ENCODE peak calls at places on chromosomes 16 and 17, in four cellular contexts. L is adrenal gland, S is fibroblast of lung, C is neuronal stem cell. Y is an unnamed sample.

GRCh38 chr17:80069886-80070177 is 31.5 kb upstream of the GAA start:
- DNase-seq in C (no peak), S (no peak), L (peak), Y (no peak)

GRCh38 chr17:18157354-18157985 is 26.2 kb upstream of the ALKBH5 start:
- DNase-seq in C (no peak), L (no peak), S (no peak), Y (no peak)

GRCh38 chr17:63697341-63698286 is 2.3 kb downstream of the LIMD2 start:
- DNase-seq in S (no peak), L (peak), C (no peak), Y (no peak)

GRCh38 chr16:89489040-89489721 is 1.2 kb downstream of the ANKRD11 start:
- DNase-seq in L (peak), C (peak), S (peak), Y (no peak)

GRCh38 chr16:84239186-84239790 is 524 bp downstream of the KCNG4 start:
- DNase-seq in C (no peak), L (no peak), S (peak), Y (no peak)

GRCh38 chr17:19492140-19492539 is 41.5 kb upstream of the SLC47A1 start:
- DNase-seq in S (no peak), C (no peak), L (no peak), Y (no peak)

GRCh38 chr16:7888421-7888820 is 555.8 kb downstream of the RBFOX1 start:
- DNase-seq in L (no peak), S (no peak), C (no peak), Y (no peak)

GRCh38 chr17:69533481-69534234 is 119.2 kb downstream of the MAP2K6 start:
- DNase-seq in S (no peak), L (no peak), C (no peak), Y (peak)

GRCh38 chr16:70635356-70636016 is 10.9 kb upstream of the IL34 start:
- DNase-seq in C (peak), S (peak), L (no peak), Y (no peak)

GRCh38 chr17:59668816-59669215 is 38.4 kb downstream of the PTRH2 start:
- DNase-seq in S (peak), C (no peak), L (no peak), Y (no peak)

GRCh38 chr17:56851008-56851407 is 17.1 kb downstream of the DGKE start:
- DNase-seq in S (no peak), C (no peak), L (no peak), Y (no peak)

GRCh38 chr17:74240637-74241036 is 27.3 kb downstream of the TTYH2 start:
- DNase-seq in C (no peak), S (peak), L (peak), Y (no peak)

GRCh38 chr16:64397042-64397441 is 724.8 kb downstream of the CDH11 start:
- DNase-seq in S (peak), L (no peak), C (no peak), Y (no peak)

GRCh38 chr17:7435676-7436555 is 681 bp downstream of the TMEM102 start:
- DNase-seq in L (peak), C (peak), S (no peak), Y (no peak)

GRCh38 chr16:29962344-29962994 is 590 bp downstream of the TMEM219 start:
- DNase-seq in C (no peak), L (peak), S (no peak), Y (no peak)

GRCh38 chr17:76265624-76266243 is 586 bp downstream of the UBALD2 start:
- DNase-seq in C (peak), L (peak), S (peak), Y (no peak)

GRCh38 chr16:47657977-47658376 is 196.8 kb downstream of the PHKB start:
- DNase-seq in C (no peak), S (no peak), L (no peak), Y (no peak)

GRCh38 chr17:34305606-34306005 is 13.6 kb upstream of the CCL8 start:
- DNase-seq in C (no peak), L (no peak), S (peak), Y (no peak)

GRCh38 chr17:75319818-75320691 is 30.8 kb upstream of the SLC25A19 start:
- DNase-seq in S (peak), L (no peak), C (no peak), Y (no peak)

GRCh38 chr17:70863436-70864248 is 694.3 kb downstream of the KCNJ2 start:
- DNase-seq in S (peak), L (peak), C (no peak), Y (no peak)

GRCh38 chr16:84228321-84228838 is 11.4 kb downstream of the KCNG4 start:
- DNase-seq in L (peak), S (peak), C (peak), Y (no peak)

GRCh38 chr16:9908613-9909012 is 273.6 kb downstream of the GRIN2A start:
- DNase-seq in L (peak), S (peak), C (no peak), Y (no peak)

GRCh38 chr16:85777583-85778310 is 21.6 kb downstream of the EMC8 start:
- DNase-seq in C (no peak), L (no peak), S (peak), Y (no peak)

GRCh38 chr17:42642377-42642776 is 16.7 kb upstream of the TUBG2 start:
- DNase-seq in L (no peak), S (no peak), C (peak), Y (no peak)

GRCh38 chr16:119835-120234 is 18.6 kb downstream of the NPRL3 start:
- DNase-seq in C (no peak), L (no peak), S (no peak), Y (no peak)

GRCh38 chr17:78242024-78242742 is 10.8 kb downstream of the TMEM235 start:
- DNase-seq in L (no peak), C (no peak), S (peak), Y (no peak)

GRCh38 chr17:6666077-6666521 is 14.5 kb downstream of the C17orf100 start:
- DNase-seq in C (peak), L (peak), S (peak), Y (peak)

GRCh38 chr16:2458887-2459646 is 842 bp upstream of the TEDC2 start:
- DNase-seq in S (no peak), L (no peak), C (no peak), Y (no peak)

GRCh38 chr16:27264151-27264550 is 4.4 kb downstream of the NSMCE1 start:
- DNase-seq in C (no peak), S (peak), L (peak), Y (no peak)
- H3K27ac ChIP-seq in C (no peak), S (no peak), L (no peak), Y (no peak)

DNA sequence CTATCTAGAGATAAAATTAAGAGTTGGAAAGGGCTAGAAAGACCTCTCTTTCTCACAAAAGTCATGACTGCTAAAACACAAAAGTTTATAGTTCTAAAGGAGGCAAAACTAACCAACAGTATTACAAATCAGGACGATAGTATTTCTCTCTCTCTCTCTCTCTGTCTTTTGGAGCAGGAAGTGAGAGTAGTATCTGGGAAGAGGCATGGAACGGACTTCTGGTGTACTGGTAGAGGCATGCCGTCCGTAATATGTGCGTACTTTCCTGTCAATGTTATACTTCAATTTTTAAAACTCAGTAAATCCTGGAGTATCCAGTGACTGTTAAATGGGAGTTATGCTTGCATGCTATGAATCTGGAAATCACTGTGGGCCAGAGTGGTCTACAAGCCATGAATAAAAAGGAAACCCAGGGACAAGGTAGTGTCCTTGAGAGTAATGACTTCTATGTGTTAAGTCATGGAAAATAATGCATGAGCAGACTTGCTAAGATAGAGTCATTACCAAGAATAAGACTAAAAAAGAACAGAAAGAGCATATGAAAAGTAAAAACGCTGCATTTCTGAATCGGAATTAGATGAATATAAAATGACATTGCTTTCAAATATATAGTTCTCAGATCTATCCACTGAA is 49.8 kb upstream of the ANKFY1 start:
- DNase-seq in S (no peak), C (no peak), L (no peak), Y (no peak)
- H3K4me3 ChIP-seq in S (no peak), C (no peak), L (no peak), Y (no peak)

GRCh38 chr17:1725642-1726511 is 1.4 kb downstream of the WDR81 start:
- DNase-seq in C (no peak), L (no peak), S (no peak), Y (no peak)
- H3K27ac ChIP-seq in C (no peak), L (peak), S (no peak), Y (no peak)

GRCh38 chr17:4585203-4585939 is 1.0 kb downstream of the SMTNL2 start:
- DNase-seq in S (no peak), C (no peak), L (no peak), Y (no peak)

GRCh38 chr17:4586043-4586442 is 1.7 kb downstream of the SMTNL2 start:
- DNase-seq in L (no peak), C (no peak), S (no peak), Y (no peak)

GRCh38 chr17:4584125-4584834 is at the start of gene SMTNL2:
- DNase-seq in L (no peak), S (no peak), C (no peak), Y (no peak)

GRCh38 chr17:4583796-4584124 is 569 bp upstream of the SMTNL2 start:
- DNase-seq in S (no peak), L (no peak), C (no peak), Y (no peak)

GRCh38 chr17:4584835-4585187 is 482 bp downstream of the SMTNL2 start:
- DNase-seq in C (no peak), S (no peak), L (no peak), Y (no peak)
- H3K4me3 ChIP-seq in C (peak), S (no peak), L (no peak), Y (peak)

GRCh38 chr17:16430650-16431049 is 15.3 kb downstream of the TRPV2 start:
- DNase-seq in S (no peak), L (no peak), C (no peak), Y (no peak)

GRCh38 chr17:16428098-16428882 is 12.9 kb downstream of the TRPV2 start:
- DNase-seq in C (no peak), L (peak), S (no peak), Y (no peak)

GRCh38 chr17:16425698-16426659 is 10.6 kb downstream of the TRPV2 start:
- DNase-seq in S (no peak), C (no peak), L (no peak), Y (no peak)

GRCh38 chr17:16425202-16425601 is 9.8 kb downstream of the TRPV2 start:
- DNase-seq in C (no peak), S (no peak), L (no peak), Y (no peak)

GRCh38 chr17:16427020-16427419 is 11.6 kb downstream of the TRPV2 start:
- DNase-seq in S (no peak), C (no peak), L (no peak), Y (no peak)
- H3K27ac ChIP-seq in S (no peak), C (no peak), L (no peak), Y (no peak)

DNA sequence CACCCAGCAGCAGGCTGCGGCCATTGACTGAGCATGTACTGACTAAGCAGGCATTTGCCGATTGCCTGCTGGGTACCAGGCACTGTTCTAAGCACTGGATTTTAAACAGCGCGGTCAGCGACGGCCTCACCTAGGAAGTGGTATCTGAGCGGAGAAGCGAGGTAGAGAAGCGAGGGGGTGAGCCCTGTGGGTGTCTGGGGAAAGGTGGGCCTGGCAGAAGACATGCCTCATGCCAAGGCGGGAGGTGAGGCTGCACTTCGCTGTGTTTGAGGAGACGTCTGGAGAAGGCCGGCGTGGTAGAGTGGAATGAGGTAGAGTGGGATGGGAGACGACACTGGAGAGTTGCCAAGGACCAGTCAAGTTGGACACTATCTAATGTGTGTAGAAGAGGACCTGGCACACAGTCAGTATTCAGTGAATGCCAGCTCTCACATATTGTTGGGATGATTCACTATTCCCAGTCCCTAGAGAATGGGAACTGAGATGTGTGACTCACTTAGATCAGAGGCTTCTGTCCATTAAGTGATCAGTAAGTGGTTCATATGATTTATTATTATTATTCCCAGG is 14.4 kb downstream of the SYCE1L start:
- DNase-seq in C (no peak), L (peak), S (peak), Y (no peak)
- H3K4me3 ChIP-seq in C (no peak), L (no peak), S (no peak), Y (no peak)

GRCh38 chr17:40532520-40533253 is 31.3 kb upstream of the TNS4 start:
- DNase-seq in C (no peak), S (peak), L (no peak), Y (no peak)
- H3K27ac ChIP-seq in C (no peak), S (peak), L (peak), Y (no peak)

DNA sequence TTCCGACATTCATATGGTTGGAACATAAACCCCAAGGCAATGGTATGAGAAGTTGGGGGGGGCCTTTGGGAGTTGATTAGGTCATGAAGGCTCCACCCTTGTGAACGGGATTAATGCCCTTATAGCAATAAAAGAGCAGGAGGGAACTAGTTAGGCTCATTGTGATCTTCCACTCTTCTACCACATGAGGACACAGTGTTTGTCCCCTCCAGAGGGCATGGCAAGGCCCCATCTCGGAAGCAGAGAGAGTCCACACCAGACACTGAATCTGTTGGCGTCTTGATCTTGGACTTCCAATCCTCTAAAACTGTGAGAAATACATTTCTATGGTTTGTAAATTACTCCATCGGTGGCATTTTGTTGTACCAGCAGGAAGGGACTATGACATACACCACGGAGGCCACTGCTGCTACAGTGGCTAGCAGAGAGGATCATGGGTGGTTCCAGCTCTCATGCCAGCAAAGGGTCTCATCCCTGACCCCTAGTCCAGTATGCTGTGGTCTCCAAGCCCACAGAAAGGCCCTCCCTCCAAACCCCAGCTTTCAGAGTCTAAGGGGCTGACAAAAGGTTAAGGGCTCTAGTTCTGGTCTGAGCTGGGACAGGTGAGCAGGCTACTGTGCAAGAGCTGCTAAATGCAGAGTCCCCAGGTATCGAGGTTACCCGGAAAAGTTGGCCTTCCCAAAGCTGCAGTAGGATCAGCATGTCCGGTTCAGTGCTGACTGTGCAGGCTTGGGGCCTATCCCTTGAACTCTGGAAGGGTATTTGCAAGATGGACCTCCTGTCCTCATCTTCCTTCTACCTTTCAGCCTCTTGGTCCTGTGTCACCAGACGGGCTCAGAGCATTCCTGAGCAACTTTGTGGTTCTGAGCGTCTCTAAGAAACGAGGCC is 12.2 kb downstream of the CCR7 start:
- DNase-seq in C (no peak), L (no peak), S (peak), Y (no peak)
- H3K4me3 ChIP-seq in C (no peak), L (no peak), S (no peak), Y (no peak)

GRCh38 chr16:5188318-5189025 is 90.9 kb upstream of the EEF2KMT start:
- DNase-seq in L (no peak), S (no peak), C (no peak), Y (no peak)
- H3K27ac ChIP-seq in L (no peak), S (no peak), C (no peak), Y (no peak)

DNA sequence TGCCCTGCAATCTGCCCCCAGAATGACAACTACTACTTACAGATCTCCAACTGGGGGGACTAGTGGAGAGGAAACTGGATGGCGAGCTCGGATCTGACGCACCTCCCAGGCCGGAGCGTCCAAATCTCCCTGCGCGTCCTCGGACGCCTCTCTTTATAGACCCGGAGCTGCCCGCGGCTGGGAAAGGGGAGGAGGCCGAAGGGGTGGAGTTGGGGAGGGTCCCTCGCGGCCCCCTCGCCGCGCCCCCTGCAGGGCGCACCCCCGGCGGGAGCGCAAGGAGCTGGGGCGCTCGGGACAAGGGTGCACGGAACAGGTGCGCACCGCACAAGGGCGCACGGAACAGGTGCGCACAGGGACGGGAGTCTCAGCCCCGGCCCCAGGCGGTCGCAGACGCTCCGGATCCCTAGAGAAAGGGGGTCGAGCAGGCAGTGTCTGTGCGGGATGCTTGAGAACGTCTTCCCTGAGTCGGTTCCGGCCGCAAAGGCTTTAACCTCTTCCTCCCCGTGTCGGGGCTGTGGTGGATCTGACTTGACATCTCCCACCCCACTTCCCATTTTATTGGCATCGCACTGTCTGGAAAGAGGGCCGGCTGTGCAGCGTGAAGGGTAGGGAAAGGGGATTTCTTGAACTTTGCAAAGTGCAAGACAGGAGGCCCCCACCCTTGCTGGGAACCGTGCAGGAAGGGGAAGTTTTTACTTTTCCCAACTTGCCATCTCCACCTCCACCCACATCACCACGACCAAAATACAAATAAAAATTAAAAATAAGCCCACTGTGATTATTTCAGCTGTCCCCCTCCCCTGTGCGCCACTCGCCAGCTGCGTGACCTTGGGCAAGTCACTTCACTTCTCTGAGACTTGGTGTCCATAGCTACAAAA is at the start of gene MYH11:
- DNase-seq in L (no peak), S (no peak), C (peak), Y (no peak)
- H3K4me3 ChIP-seq in L (no peak), S (peak), C (peak), Y (peak)

Y was measured in iPS DF 6.9.